ENCODE peak calls at places on chromosomes 2 and 18, in ten cellular contexts. T is neural progenitor cell, Z is HCT116, O is ovary, D is Peyer's patch, J is stomach, C is OCI-LY7, S is H1, B is psoas muscle, Y is right lobe of liver. G is an unnamed sample. For H3K4me1, the result is how much of the 10 kb centered on the place peaks cover.

GRCh38 chr2:176445831-176446433 is 176.7 kb downstream of the MTX2 start:
- DNase-seq in O (no peak), C (no peak), B (no peak), Z (no peak), S (no peak), Y (no peak), J (no peak), D (no peak), T (no peak), G (no peak)

GRCh38 chr2:164975885-164976284 is 20.6 kb upstream of the SLC38A11 start:
- DNase-seq in S (no peak), C (no peak), O (no peak), D (no peak), Z (no peak), T (no peak), J (no peak), Y (no peak), B (no peak), G (no peak)

GRCh38 chr2:36290306-36290705 is 65.3 kb upstream of the CRIM1 start:
- DNase-seq in D (no peak), C (no peak), T (no peak), O (no peak), Z (no peak), B (no peak), Y (no peak), J (no peak), S (no peak), G (no peak)

GRCh38 chr2:121567452-121567851 is 36.8 kb downstream of the RNU4ATAC start:
- DNase-seq in S (no peak), J (no peak), D (no peak), O (no peak), B (no peak), T (no peak), Z (no peak), C (no peak), Y (no peak), G (no peak)

GRCh38 chr18:3119401-3120323 is 100.1 kb downstream of the MYOM1 start:
- DNase-seq in Y (no peak), J (no peak), D (no peak), C (no peak), S (no peak), B (no peak), Z (no peak), O (no peak), T (peak), G (no peak)

GRCh38 chr2:199223791-199224190 is 233.9 kb downstream of the SATB2 start:
- DNase-seq in D (no peak), J (no peak), Y (no peak), Z (no peak), S (no peak), T (no peak), B (no peak), O (no peak), C (peak), G (no peak)

GRCh38 chr2:217964255-217964654 is 38.5 kb downstream of the TNS1 start:
- DNase-seq in C (no peak), T (no peak), B (no peak), J (no peak), O (no peak), D (no peak), Z (no peak), S (no peak), Y (no peak), G (no peak)

GRCh38 chr2:120238728-120239487 is 13.7 kb upstream of the RALB start:
- DNase-seq in J (peak), C (no peak), T (no peak), Z (peak), O (peak), S (no peak), B (peak), Y (peak), D (no peak), G (no peak)

GRCh38 chr18:76383636-76384035 is 111.4 kb downstream of the ZNF516 start:
- DNase-seq in Z (no peak), D (no peak), O (no peak), T (no peak), Y (no peak), S (no peak), J (peak), B (no peak), C (no peak), G (no peak)

GRCh38 chr2:42072349-42073118 is 24.7 kb downstream of the PKDCC start:
- DNase-seq in S (no peak), C (no peak), Y (no peak), B (peak), J (peak), T (peak), D (no peak), O (no peak), Z (no peak), G (no peak)

GRCh38 chr2:58099097-58099769 is 52.6 kb downstream of the VRK2 start:
- DNase-seq in O (no peak), B (no peak), Y (no peak), S (no peak), C (no peak), T (no peak), J (no peak), Z (no peak), D (no peak), G (no peak)

GRCh38 chr18:77055429-77056310 is 76.9 kb downstream of the MBP start:
- DNase-seq in S (no peak), B (no peak), Z (no peak), D (peak), Y (peak), T (no peak), J (peak), O (no peak), C (peak), G (no peak)

GRCh38 chr2:171939754-171940093 is 17.5 kb downstream of the HAT1 start:
- DNase-seq in O (no peak), T (no peak), C (no peak), S (no peak), Z (no peak), J (no peak), D (no peak), Y (no peak), B (no peak), G (no peak)

GRCh38 chr2:126221506-126221905 is 434.5 kb upstream of the GYPC start:
- DNase-seq in Z (no peak), J (no peak), D (no peak), Y (no peak), B (no peak), T (no peak), O (no peak), S (no peak), C (no peak), G (no peak)

GRCh38 chr18:56436651-56437050 is 201.7 kb downstream of the TXNL1 start:
- DNase-seq in J (no peak), T (no peak), S (no peak), D (no peak), Y (no peak), C (no peak), Z (no peak), B (no peak), O (no peak), G (no peak)

GRCh38 chr18:48838921-48839818 is 111.6 kb downstream of the SMAD7 start:
- DNase-seq in C (no peak), B (no peak), S (no peak), Z (no peak), Y (no peak), D (no peak), O (no peak), J (no peak), T (no peak), G (no peak)

DNA sequence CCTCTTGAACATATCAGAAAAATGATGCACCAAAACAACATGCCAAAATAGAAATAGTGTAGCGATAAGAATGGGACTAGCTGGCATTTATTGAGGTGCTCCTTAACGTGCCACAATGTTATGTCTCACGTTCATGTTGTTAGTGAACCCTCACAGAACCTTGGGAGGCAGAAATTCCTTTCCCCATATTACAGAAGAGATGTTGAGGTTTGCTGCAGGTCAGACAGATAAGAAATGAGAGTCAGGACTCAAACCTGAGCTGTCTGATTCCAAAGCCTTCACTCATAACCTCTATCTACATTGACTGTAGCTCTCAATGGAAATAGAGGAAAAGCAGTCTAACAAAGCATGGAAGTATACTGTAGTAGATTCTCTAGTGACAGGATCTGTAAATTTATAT is 163.3 kb upstream of the STK17B start:
- DNase-seq in C (no peak), J (no peak), S (no peak), D (no peak), O (no peak), Y (no peak), Z (no peak), B (no peak), T (no peak), G (no peak)
- H3K4me1 ChIP-seq in C (under half), J (under half), S (under half), D (under half), O (under half), Y (under half), Z (under half), B (under half), T (under half), G (under half)

GRCh38 chr2:202408546-202409140 is 32.5 kb downstream of the BMPR2 start:
- DNase-seq in B (no peak), S (no peak), T (no peak), C (no peak), Y (no peak), O (no peak), J (no peak), Z (no peak), D (no peak), G (no peak)

GRCh38 chr2:202406445-202406967 is 30.4 kb downstream of the BMPR2 start:
- DNase-seq in J (no peak), B (no peak), Y (no peak), C (no peak), S (no peak), O (no peak), T (no peak), D (no peak), Z (no peak), G (no peak)

GRCh38 chr2:202405798-202406197 is 29.7 kb downstream of the BMPR2 start:
- DNase-seq in B (no peak), Z (no peak), S (no peak), D (no peak), T (no peak), Y (no peak), J (no peak), C (no peak), O (no peak), G (no peak)

GRCh38 chr2:202411097-202411496 is 35.0 kb downstream of the BMPR2 start:
- DNase-seq in T (no peak), J (no peak), S (no peak), O (no peak), B (no peak), D (no peak), Y (no peak), C (no peak), Z (no peak), G (no peak)

DNA sequence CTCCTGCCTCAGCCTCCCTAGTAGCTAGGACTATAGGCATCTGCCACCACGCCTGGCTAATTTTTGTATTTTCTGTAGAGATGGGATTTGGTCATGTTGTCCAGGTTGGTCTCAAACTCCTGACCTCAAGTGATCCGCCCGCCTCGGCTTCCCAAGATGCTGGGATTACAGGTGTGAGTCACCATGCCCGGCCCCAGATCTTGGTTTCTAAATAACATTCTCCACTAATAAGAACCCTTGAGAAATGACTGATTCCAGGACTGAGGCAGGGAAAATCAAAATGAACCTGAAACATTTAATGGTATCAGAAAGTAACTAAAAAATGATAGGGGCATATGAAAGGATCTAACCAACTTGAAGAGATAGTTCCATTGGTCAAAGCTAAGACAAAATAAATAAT is 34.0 kb downstream of the BMPR2 start:
- DNase-seq in Y (no peak), C (no peak), S (no peak), T (no peak), O (no peak), J (no peak), Z (no peak), B (no peak), D (no peak), G (no peak)
- H3K4me3 ChIP-seq in Y (no peak), C (no peak), S (no peak), T (no peak), O (no peak), J (no peak), Z (no peak), B (no peak), D (no peak), G (no peak)

GRCh38 chr2:144711084-144711483 is 191.2 kb upstream of the ZEB2 start:
- DNase-seq in D (no peak), J (no peak), T (no peak), B (no peak), Y (no peak), O (no peak), C (no peak), Z (no peak), S (no peak), G (no peak)
- H3K4me1 ChIP-seq in D (under half), J (under half), T (under half), B (under half), Y (under half), O (under half), C (under half), Z (under half), S (under half), G (under half)

GRCh38 chr2:78992807-78993517 is 32.5 kb upstream of the REG3G start:
- DNase-seq in T (peak), O (no peak), C (no peak), Z (no peak), Y (no peak), B (no peak), J (peak), S (peak), D (no peak), G (no peak)
- H3K4me3 ChIP-seq in T (peak), O (no peak), C (no peak), Z (no peak), Y (no peak), B (peak), J (peak), S (peak), D (peak), G (no peak)

GRCh38 chr2:136255127-136255526 is 137.2 kb upstream of the CXCR4 start:
- DNase-seq in O (no peak), Z (no peak), B (no peak), J (no peak), S (no peak), C (peak), D (no peak), T (no peak), Y (no peak), G (no peak)
- H3K4me1 ChIP-seq in O (under half), Z (under half), B (under half), J (under half), S (under half), C (half or more), D (under half), T (under half), Y (under half), G (under half)

DNA sequence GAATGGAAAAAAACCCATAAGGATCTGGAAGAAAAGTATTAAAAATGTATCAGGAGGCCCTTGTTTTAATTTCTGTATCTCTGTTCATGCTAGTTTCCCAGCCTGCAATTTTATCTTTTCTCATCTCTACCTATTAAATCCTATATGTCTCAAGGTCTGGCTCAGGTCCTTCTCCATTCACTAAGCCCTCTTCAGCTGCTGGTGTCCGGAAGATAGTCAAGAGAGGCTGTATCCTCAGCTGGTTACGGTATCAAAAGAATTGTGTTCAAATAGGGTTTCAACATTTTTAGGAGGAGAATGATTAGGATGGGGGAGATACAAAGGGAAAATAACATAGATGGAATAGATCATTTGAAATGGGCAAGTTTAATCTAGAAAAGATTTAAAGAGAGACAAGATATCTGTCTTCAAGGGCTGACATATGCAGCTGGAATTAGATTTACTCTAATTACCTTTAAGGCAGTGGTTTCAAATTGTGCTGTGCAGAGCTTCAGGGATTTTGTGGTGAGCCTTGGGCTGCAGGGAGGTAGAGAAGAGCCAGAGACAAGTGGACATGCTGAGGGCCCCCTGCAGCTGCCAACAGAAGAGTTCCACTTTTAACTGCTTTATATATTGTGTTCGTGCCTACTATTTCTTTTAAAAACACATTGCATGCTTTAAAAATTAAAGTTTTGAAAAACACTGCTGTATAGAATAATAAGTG is 24.1 kb downstream of the GREB1L start:
- DNase-seq in J (no peak), Y (no peak), B (no peak), Z (no peak), C (no peak), D (no peak), O (no peak), T (peak), S (no peak), G (no peak)
- H3K4me3 ChIP-seq in J (no peak), Y (no peak), B (no peak), Z (no peak), C (no peak), D (no peak), O (no peak), T (peak), S (no peak), G (no peak)

GRCh38 chr18:9933865-9934264 is 20.0 kb downstream of the VAPA start:
- DNase-seq in O (no peak), C (no peak), T (no peak), Z (no peak), J (no peak), B (no peak), S (no peak), D (no peak), Y (no peak), G (no peak)

GRCh38 chr18:9930299-9930884 is 16.6 kb downstream of the VAPA start:
- DNase-seq in J (no peak), T (no peak), Y (no peak), O (no peak), B (no peak), S (no peak), C (no peak), D (no peak), Z (no peak), G (no peak)

GRCh38 chr18:9931146-9931545 is 17.3 kb downstream of the VAPA start:
- DNase-seq in O (no peak), T (no peak), S (no peak), Y (no peak), B (no peak), C (no peak), D (no peak), J (no peak), Z (no peak), G (no peak)

GRCh38 chr18:9934274-9934673 is 20.5 kb downstream of the VAPA start:
- DNase-seq in J (no peak), T (no peak), Y (no peak), Z (no peak), O (no peak), S (no peak), D (no peak), C (no peak), B (no peak), G (no peak)

DNA sequence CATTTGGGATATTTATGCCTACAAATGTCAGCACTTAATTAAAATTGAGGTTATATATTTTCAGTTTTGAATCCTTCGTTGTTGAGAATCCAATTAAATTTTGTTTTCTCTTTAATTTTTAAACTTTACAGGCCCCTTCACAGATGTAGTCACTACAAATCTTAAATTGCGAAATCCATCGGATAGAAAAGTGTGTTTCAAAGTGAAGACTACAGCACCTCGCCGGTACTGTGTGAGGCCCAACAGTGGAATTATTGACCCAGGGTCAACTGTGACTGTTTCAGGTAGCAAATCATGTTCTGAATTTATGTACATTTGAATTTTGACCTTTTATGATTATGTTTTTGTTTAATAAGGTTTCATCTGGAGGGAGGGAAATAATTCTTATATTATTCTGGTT is 17.9 kb downstream of the VAPA start:
- DNase-seq in S (no peak), T (no peak), O (no peak), Y (no peak), B (no peak), Z (no peak), C (no peak), J (no peak), D (no peak), G (no peak)
- H3K4me1 ChIP-seq in S (under half), T (under half), O (under half), Y (under half), B (half or more), Z (under half), C (under half), J (under half), D (under half), G (half or more)

DNA sequence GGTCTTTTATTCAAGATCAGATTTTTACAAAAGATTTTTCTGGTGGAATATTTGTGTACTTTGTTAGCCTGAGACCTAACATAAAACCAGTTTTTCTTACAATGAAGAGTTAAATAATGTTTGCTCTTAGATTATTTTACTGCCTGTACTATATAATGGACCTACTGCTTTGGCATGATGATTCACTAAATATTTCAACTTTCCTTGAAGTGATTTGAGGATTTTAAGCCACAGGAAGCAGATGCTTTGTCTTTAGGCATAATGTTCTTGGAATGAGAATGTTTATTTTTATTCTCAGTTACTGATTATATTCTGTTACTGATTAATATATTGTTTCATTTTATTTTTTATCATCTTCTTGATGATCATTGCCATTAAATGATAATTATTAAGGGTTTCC is 175.3 kb upstream of the LRP1B start:
- DNase-seq in J (no peak), Y (no peak), Z (no peak), S (no peak), O (no peak), D (no peak), T (no peak), B (no peak), C (no peak), G (no peak)
- H3K4me3 ChIP-seq in J (no peak), Y (no peak), Z (no peak), S (no peak), O (no peak), D (no peak), T (no peak), B (no peak), C (no peak), G (no peak)

DNA sequence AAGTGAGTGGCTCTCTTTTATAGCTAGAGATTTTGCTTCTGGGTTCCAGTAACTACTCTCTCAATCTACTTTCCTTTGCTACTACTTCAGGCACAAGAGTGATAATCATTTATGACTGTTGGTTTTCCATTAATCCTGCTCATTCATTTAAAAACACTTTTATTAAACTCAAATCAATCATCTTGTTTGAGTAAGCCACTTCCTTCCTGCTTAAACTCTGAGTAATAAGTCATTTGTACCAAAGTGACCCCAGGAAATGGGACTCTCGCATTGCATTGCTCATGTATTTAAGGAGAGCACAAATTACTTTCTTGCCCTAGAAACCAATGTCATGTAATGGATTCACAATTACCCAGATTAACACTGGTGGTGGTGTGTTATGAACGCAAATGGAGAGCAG is 270.8 kb upstream of the HNMT start:
- DNase-seq in Y (no peak), D (no peak), J (no peak), B (no peak), O (no peak), Z (no peak), T (no peak), S (no peak), C (no peak), G (no peak)
- H3K4me1 ChIP-seq in Y (under half), D (under half), J (under half), B (under half), O (under half), Z (under half), T (under half), S (under half), C (under half), G (under half)

G was measured in thoracic aorta.